ENCODE peak calls at places on chromosome 2, in five cellular contexts. A, L, E, G and C are unnamed samples.

GRCh38 chr2:234218261-234219180 is 168.0 kb downstream of the SPP2 start:
- DNase-seq in G (no peak), L (no peak), E (no peak), A (no peak), C (no peak)

GRCh38 chr2:205768815-205769493 is 86.7 kb downstream of the NRP2 start:
- DNase-seq in G (no peak), E (no peak), L (no peak), A (no peak), C (no peak)

GRCh38 chr2:191347881-191348280 is 102.7 kb downstream of the MYO1B start:
- DNase-seq in E (no peak), G (no peak), A (no peak), L (no peak), C (no peak)

GRCh38 chr2:157922341-157922740 is 46.2 kb upstream of the ACVR1 start:
- DNase-seq in L (no peak), G (no peak), A (no peak), E (no peak), C (no peak)

GRCh38 chr2:161952722-161953322 is 121.2 kb downstream of the DPP4 start:
- DNase-seq in E (no peak), G (no peak), A (no peak), L (no peak), C (no peak)

GRCh38 chr2:30181176-30181575 is 34.4 kb downstream of the YPEL5 start:
- DNase-seq in E (no peak), A (no peak), L (peak), G (no peak), C (no peak)

GRCh38 chr2:149458502-149458901 is 128.1 kb downstream of the LYPD6 start:
- DNase-seq in G (no peak), A (no peak), E (no peak), L (no peak), C (no peak)

GRCh38 chr2:98324181-98324580 is 22.1 kb upstream of the CNGA3 start:
- DNase-seq in E (no peak), A (no peak), G (no peak), L (no peak), C (no peak)

GRCh38 chr2:181790716-181791649 is 100.5 kb upstream of the ITPRID2 start:
- DNase-seq in L (no peak), E (peak), G (no peak), A (no peak), C (no peak)

GRCh38 chr2:39732492-39732891 is 46.6 kb downstream of the THUMPD2 start:
- DNase-seq in G (no peak), A (no peak), E (no peak), L (no peak), C (no peak)

GRCh38 chr2:96881349-96882195 is 11.7 kb upstream of the SEMA4C start:
- DNase-seq in E (no peak), G (no peak), A (no peak), L (no peak), C (no peak)

GRCh38 chr2:197229509-197230458 is 80.8 kb downstream of the ANKRD44 start:
- DNase-seq in G (no peak), E (peak), A (no peak), L (no peak), C (no peak)

GRCh38 chr2:195657634-195658540 is 861 bp downstream of the SLC39A10 start:
- DNase-seq in G (peak), A (peak), E (peak), L (peak), C (no peak)

GRCh38 chr2:172551266-172551665 is 4.6 kb upstream of the PDK1 start:
- DNase-seq in L (no peak), G (no peak), A (no peak), E (no peak), C (no peak)

GRCh38 chr2:8089596-8089995 is 592.3 kb upstream of the ID2 start:
- DNase-seq in L (no peak), A (no peak), E (peak), G (no peak), C (no peak)

GRCh38 chr2:48944961-48945360 is 189.4 kb upstream of the LHCGR start:
- DNase-seq in A (no peak), G (no peak), L (no peak), E (no peak), C (no peak)

GRCh38 chr2:128241896-128242295 is 76.8 kb downstream of the HS6ST1 start:
- DNase-seq in E (no peak), G (no peak), L (no peak), A (no peak), C (no peak)

GRCh38 chr2:117983040-117983439 is 30.8 kb downstream of the CCDC93 start:
- DNase-seq in L (no peak), E (no peak), A (no peak), G (no peak), C (no peak)

GRCh38 chr2:15539999-15540398 is 21.1 kb downstream of the NBAS start:
- DNase-seq in A (no peak), E (no peak), G (no peak), L (no peak), C (no peak)

GRCh38 chr2:8021942-8022341 is 659.9 kb upstream of the ID2 start:
- DNase-seq in L (no peak), A (no peak), E (no peak), G (no peak), C (no peak)

GRCh38 chr2:213225866-213226265 is 58.4 kb upstream of the SPAG16 start:
- DNase-seq in G (no peak), A (no peak), L (no peak), E (no peak), C (no peak)

GRCh38 chr2:157349949-157350510 is 24.4 kb upstream of the ERMN start:
- DNase-seq in A (no peak), L (no peak), E (no peak), G (no peak), C (no peak)

GRCh38 chr2:177147093-177147694 is 65.4 kb upstream of the HNRNPA3 start:
- DNase-seq in G (no peak), L (no peak), A (no peak), E (no peak), C (no peak)

GRCh38 chr2:199940373-199940772 is 14.9 kb downstream of the TYW5 start:
- DNase-seq in E (no peak), A (no peak), G (no peak), L (no peak), C (no peak)

GRCh38 chr2:33167655-33168245 is 221.0 kb downstream of the LTBP1 start:
- DNase-seq in G (no peak), E (no peak), A (no peak), L (no peak), C (no peak)

GRCh38 chr2:191264647-191265079 is 19.5 kb downstream of the MYO1B start:
- DNase-seq in E (peak), A (no peak), L (no peak), G (no peak), C (no peak)

GRCh38 chr2:172582656-172583055 is 26.8 kb downstream of the PDK1 start:
- DNase-seq in G (no peak), L (no peak), A (no peak), E (no peak), C (no peak)

GRCh38 chr2:20378891-20379519 is 28.4 kb upstream of the PUM2 start:
- DNase-seq in G (peak), A (peak), L (peak), E (peak), C (no peak)

GRCh38 chr2:218582085-218582484 is 13.4 kb downstream of the CNOT9 start:
- DNase-seq in G (no peak), L (no peak), E (no peak), A (no peak), C (no peak)

GRCh38 chr2:70141754-70142589 is 48.8 kb downstream of the C2orf42 start:
- DNase-seq in A (peak), L (peak), G (peak), E (no peak), C (no peak)

GRCh38 chr2:206274434-206275273 is at the start of gene ZDBF2:
- DNase-seq in L (peak), E (peak), G (no peak), A (peak), C (no peak)

DNA sequence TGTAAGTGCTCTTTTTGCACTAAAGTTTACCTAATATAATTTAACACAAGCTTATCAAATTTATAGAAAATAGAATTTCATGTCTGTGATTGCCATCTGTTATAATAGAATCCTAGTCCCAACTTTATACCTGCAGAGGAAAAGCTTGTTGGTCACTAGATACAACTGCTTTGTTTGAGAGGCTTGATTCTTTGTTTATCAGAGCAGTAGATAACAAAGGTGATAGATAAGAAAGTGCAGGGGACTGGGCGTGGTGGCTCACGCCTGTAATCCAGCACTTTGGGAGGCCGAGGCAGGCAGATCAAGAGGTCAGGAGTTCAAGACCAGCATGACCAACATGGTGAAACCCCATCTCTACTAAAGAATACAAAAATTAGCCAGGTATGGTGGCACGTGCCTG is 528.0 kb downstream of the STK39 start:
- DNase-seq in E (no peak), A (no peak), L (no peak), G (no peak), C (no peak)
- TF ChIP-seq CTCF in E (no peak), A (no peak), L (no peak), G (no peak), C (no peak)

DNA sequence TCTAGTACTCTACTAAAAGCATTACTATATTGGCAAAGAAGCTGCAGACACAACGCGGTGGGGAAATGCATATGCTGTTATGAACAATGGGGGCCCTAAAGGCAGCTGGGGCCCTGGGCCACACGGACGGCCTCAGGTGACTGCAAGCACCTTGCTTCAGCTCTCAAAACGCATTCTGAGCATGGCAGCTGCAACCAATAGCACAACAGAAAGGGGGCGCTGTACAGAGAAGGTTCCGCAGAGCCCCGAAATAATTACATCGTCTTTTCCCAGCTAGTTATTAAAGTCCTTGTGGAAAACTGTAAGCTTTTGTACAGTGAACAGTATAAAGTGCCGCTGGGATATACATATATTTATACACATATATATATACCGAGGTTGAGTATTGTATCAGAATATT is 45.3 kb upstream of the PXDN start:
- DNase-seq in G (no peak), A (no peak), L (no peak), E (no peak), C (no peak)
- TF ChIP-seq CTCF in G (no peak), A (no peak), L (no peak), E (peak), C (no peak)

DNA sequence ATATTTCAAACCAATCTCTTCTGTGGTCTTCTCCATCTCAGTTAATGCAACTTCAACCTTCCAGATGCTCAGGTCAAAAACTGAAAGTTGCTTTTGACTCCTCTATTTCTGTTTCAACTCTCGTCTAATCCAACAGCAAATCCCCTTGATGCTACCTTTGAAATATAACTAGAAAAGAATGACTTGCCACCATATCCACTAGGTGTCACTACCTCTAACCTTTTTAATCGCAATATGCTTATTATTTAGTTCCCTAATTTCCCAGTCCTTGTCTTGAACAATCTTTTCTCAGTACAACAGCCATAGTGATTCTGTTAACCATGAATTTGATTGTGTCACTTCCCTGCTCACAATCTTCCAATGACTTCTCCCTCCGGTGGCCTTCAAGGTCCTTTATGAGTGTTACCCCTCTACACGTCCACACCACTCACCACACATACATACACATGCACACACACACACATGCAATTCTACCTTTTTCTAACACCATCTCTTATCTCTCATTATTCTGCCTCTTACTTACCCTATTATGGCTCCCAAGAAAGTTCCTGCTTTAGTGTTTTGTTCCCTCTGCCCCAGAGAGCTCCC is 245.5 kb upstream of the KCNJ3 start:
- DNase-seq in L (no peak), G (no peak), A (no peak), E (no peak), C (no peak)
- TF ChIP-seq CTCF in L (no peak), G (peak), A (peak), E (no peak), C (peak)

GRCh38 chr2:109318150-109318948 is 189.3 kb downstream of the SH3RF3 start:
- DNase-seq in E (peak), L (peak), A (no peak), G (peak), C (no peak)
- TF ChIP-seq CTCF in E (peak), L (no peak), A (no peak), G (no peak), C (peak)

GRCh38 chr2:67727623-67728022 is 330.5 kb downstream of the ETAA1 start:
- DNase-seq in A (no peak), G (no peak), L (no peak), E (no peak), C (no peak)

GRCh38 chr2:67729474-67729873 is 332.3 kb downstream of the ETAA1 start:
- DNase-seq in L (no peak), E (no peak), G (no peak), A (no peak), C (no peak)

GRCh38 chr2:67733517-67733916 is 329.3 kb downstream of the C1D start:
- DNase-seq in E (no peak), G (no peak), A (peak), L (no peak), C (no peak)
- TF ChIP-seq CTCF in E (peak), G (no peak), A (peak), L (no peak), C (peak)

GRCh38 chr2:84631047-84631446 is 114.7 kb downstream of the DNAH6 start:
- DNase-seq in A (no peak), G (no peak), E (peak), L (no peak), C (no peak)
- TF ChIP-seq CTCF in A (peak), G (no peak), E (peak), L (peak), C (peak)

GRCh38 chr2:241850544-241851324 is 8.0 kb downstream of the PDCD1 start:
- DNase-seq in G (no peak), L (peak), A (no peak), E (no peak), C (no peak)
- TF ChIP-seq CTCF in G (no peak), L (no peak), A (no peak), E (no peak), C (no peak)